ENCODE peak calls at places on chromosomes 5 and 9, in five cellular contexts. One of them, this sample, is unnamed.

GRCh38 chr9:137742698-137743097 is 123.9 kb downstream of the EHMT1 start:
- DNase-seq in heart right ventricle: no peak
- DNase-seq in EL: no peak
- DNase-seq in AG08395: no peak
- DNase-seq in H4: no peak
- DNase-seq in this sample: no peak

GRCh38 chr5:150458819-150459557 is 9.4 kb upstream of the RPS14 start:
- DNase-seq in heart right ventricle: peak; percentile 87
- DNase-seq in EL: peak; percentile 75
- DNase-seq in AG08395: peak; percentile 83
- DNase-seq in H4: peak; percentile 28
- DNase-seq in this sample: peak; percentile 90

GRCh38 chr9:28212979-28213378 is 639.7 kb upstream of the C9orf72 start:
- DNase-seq in heart right ventricle: no peak
- DNase-seq in EL: peak; percentile 11
- DNase-seq in AG08395: peak; percentile 11
- DNase-seq in H4: peak; percentile 85
- DNase-seq in this sample: no peak

GRCh38 chr9:131555841-131556673 is 10.7 kb downstream of the PRRT1B start:
- DNase-seq in heart right ventricle: no peak
- DNase-seq in EL: no peak
- DNase-seq in AG08395: no peak
- DNase-seq in H4: no peak
- DNase-seq in this sample: no peak

GRCh38 chr9:109314011-109314531 is 6.8 kb downstream of the EPB41L4B start:
- DNase-seq in heart right ventricle: no peak
- DNase-seq in EL: no peak
- DNase-seq in AG08395: no peak
- DNase-seq in H4: no peak
- DNase-seq in this sample: no peak

GRCh38 chr5:73039082-73039481 is 81.3 kb upstream of the TMEM171 start:
- DNase-seq in heart right ventricle: no peak
- DNase-seq in EL: peak; percentile 60
- DNase-seq in AG08395: peak; percentile 7
- DNase-seq in H4: no peak
- DNase-seq in this sample: no peak

GRCh38 chr5:149392718-149393117 is 13.6 kb upstream of the IL17B start:
- DNase-seq in heart right ventricle: no peak
- DNase-seq in EL: peak; percentile 59
- DNase-seq in AG08395: no peak
- DNase-seq in H4: no peak
- DNase-seq in this sample: no peak

GRCh38 chr9:33517373-33517772 is 6.7 kb upstream of the ANKRD18B start:
- DNase-seq in heart right ventricle: no peak
- DNase-seq in EL: peak; percentile 68
- DNase-seq in AG08395: peak; percentile 43
- DNase-seq in H4: peak; percentile 59
- DNase-seq in this sample: no peak

GRCh38 chr5:66558562-66558961 is 37.6 kb upstream of the MAST4 start:
- DNase-seq in heart right ventricle: no peak
- DNase-seq in EL: no peak
- DNase-seq in AG08395: no peak
- DNase-seq in H4: no peak
- DNase-seq in this sample: peak; percentile 33

GRCh38 chr9:34588671-34589370 is 703 bp downstream of the CNTFR start:
- DNase-seq in heart right ventricle: no peak
- DNase-seq in EL: no peak
- DNase-seq in AG08395: no peak
- DNase-seq in H4: no peak
- DNase-seq in this sample: no peak

GRCh38 chr9:90611568-90611967 is 31.1 kb downstream of the DIRAS2 start:
- DNase-seq in heart right ventricle: no peak
- DNase-seq in EL: no peak
- DNase-seq in AG08395: no peak
- DNase-seq in H4: no peak
- DNase-seq in this sample: no peak

GRCh38 chr5:26310415-26310814 is 728.0 kb downstream of the CDH9 start:
- DNase-seq in heart right ventricle: no peak
- DNase-seq in EL: no peak
- DNase-seq in AG08395: no peak
- DNase-seq in H4: no peak
- DNase-seq in this sample: no peak

GRCh38 chr9:21591221-21592062 is 109.3 kb upstream of the IFNE start:
- DNase-seq in heart right ventricle: no peak
- DNase-seq in EL: peak; percentile 98
- DNase-seq in AG08395: peak; percentile 95
- DNase-seq in H4: no peak
- DNase-seq in this sample: peak; percentile 67

GRCh38 chr5:126274396-126274795 is 148.8 kb upstream of the GRAMD2B start:
- DNase-seq in heart right ventricle: no peak
- DNase-seq in EL: no peak
- DNase-seq in AG08395: no peak
- DNase-seq in H4: no peak
- DNase-seq in this sample: no peak

GRCh38 chr9:14313951-14314423 is at the start of gene NFIB:
- DNase-seq in heart right ventricle: peak; percentile 57
- DNase-seq in EL: peak; percentile 41
- DNase-seq in AG08395: no peak
- DNase-seq in H4: peak; percentile 42
- DNase-seq in this sample: no peak

GRCh38 chr9:125406812-125407087 is 145.1 kb downstream of the GAPVD1 start:
- DNase-seq in heart right ventricle: no peak
- DNase-seq in EL: no peak
- DNase-seq in AG08395: no peak
- DNase-seq in H4: no peak
- DNase-seq in this sample: no peak

GRCh38 chr9:110303136-110303535 is 34.5 kb downstream of the TXNDC8 start:
- DNase-seq in heart right ventricle: no peak
- DNase-seq in EL: peak; percentile 50
- DNase-seq in AG08395: peak; percentile 4
- DNase-seq in H4: no peak
- DNase-seq in this sample: no peak

GRCh38 chr5:89374818-89375521 is 492.0 kb upstream of the MEF2C start:
- DNase-seq in heart right ventricle: no peak
- DNase-seq in EL: no peak
- DNase-seq in AG08395: no peak
- DNase-seq in H4: no peak
- DNase-seq in this sample: no peak

GRCh38 chr9:82170871-82171270 is 182.3 kb downstream of the SPATA31D1 start:
- DNase-seq in heart right ventricle: no peak
- DNase-seq in EL: no peak
- DNase-seq in AG08395: peak; percentile 25
- DNase-seq in H4: peak; percentile 10
- DNase-seq in this sample: no peak

GRCh38 chr5:173237821-173238220 is 2.8 kb upstream of the NKX2-5 start:
- DNase-seq in heart right ventricle: no peak
- DNase-seq in EL: no peak
- DNase-seq in AG08395: no peak
- DNase-seq in H4: no peak
- DNase-seq in this sample: no peak

GRCh38 chr5:168260353-168261211 is 30.9 kb upstream of the WWC1 start:
- DNase-seq in heart right ventricle: no peak
- DNase-seq in EL: no peak
- DNase-seq in AG08395: no peak
- DNase-seq in H4: no peak
- DNase-seq in this sample: no peak

GRCh38 chr5:83662558-83662957 is 58.1 kb downstream of the HAPLN1 start:
- DNase-seq in heart right ventricle: no peak
- DNase-seq in EL: no peak
- DNase-seq in AG08395: no peak
- DNase-seq in H4: no peak
- DNase-seq in this sample: no peak

GRCh38 chr9:101365181-101365580 is 19.6 kb downstream of the BAAT start:
- DNase-seq in heart right ventricle: no peak
- DNase-seq in EL: peak; percentile 39
- DNase-seq in AG08395: no peak
- DNase-seq in H4: no peak
- DNase-seq in this sample: no peak

GRCh38 chr9:33236571-33236970 is 3.4 kb upstream of the SPINK4 start:
- DNase-seq in heart right ventricle: no peak
- DNase-seq in EL: no peak
- DNase-seq in AG08395: no peak
- DNase-seq in H4: no peak
- DNase-seq in this sample: no peak

This sample was measured in activated CD8-positive, alpha-beta T cell treated with anti-CD3 and anti-CD28 coated beads, Interleukin-2, amount 10 ng/mL, durations not matched to agents 7 days and 5 days.